ENCODE peak calls at places on chromosomes 12 and 14, in seven cellular contexts. V is MM.1S, M is tibial nerve, O is mesenchymal stem cell, L is lower lobe of right lung, T is IMR-90, R is lung. N is an unnamed sample. For H3K4me1, the result is how much of the 10 kb centered on the place peaks cover.

GRCh38 chr12:104360157-104360556 is 56.6 kb downstream of the EID3 start:
- DNase-seq in V (no peak), M (no peak), O (no peak), L (no peak), T (peak), R (no peak), N (no peak)

GRCh38 chr12:94429633-94430032 is 30.0 kb downstream of the CEP83 start:
- DNase-seq in V (peak), M (no peak), O (peak), L (no peak), T (no peak), R (no peak), N (no peak)

GRCh38 chr14:105093426-105094192 is 28.4 kb upstream of the GPR132 start:
- DNase-seq in V (no peak), M (no peak), O (peak), L (peak), T (peak), R (peak), N (no peak)

GRCh38 chr14:79011091-79011919 is 841.1 kb downstream of the NRXN3 start:
- DNase-seq in V (no peak), M (peak), O (peak), L (no peak), T (peak), R (no peak), N (no peak)

GRCh38 chr12:66241061-66242043 is 52.3 kb downstream of the IRAK3 start:
- DNase-seq in V (peak), M (no peak), O (peak), L (no peak), T (peak), R (no peak), N (no peak)

GRCh38 chr14:94571950-94572349 is 9.3 kb upstream of the SERPINA5 start:
- DNase-seq in V (no peak), M (no peak), O (no peak), L (no peak), T (peak), R (no peak), N (peak)

GRCh38 chr12:109377139-109377685 is 29.5 kb downstream of the MYO1H start:
- DNase-seq in V (no peak), M (no peak), O (no peak), L (no peak), T (no peak), R (no peak), N (no peak)

GRCh38 chr14:95522556-95522955 is 6.1 kb upstream of the SYNE3 start:
- DNase-seq in V (no peak), M (no peak), O (no peak), L (no peak), T (no peak), R (no peak), N (no peak)

GRCh38 chr14:103123128-103123633 is at the start of gene TNFAIP2:
- DNase-seq in V (no peak), M (no peak), O (peak), L (peak), T (no peak), R (peak), N (no peak)

GRCh38 chr12:6941786-6942185 is 1.8 kb upstream of the RNU7-1 start:
- DNase-seq in V (no peak), M (no peak), O (no peak), L (peak), T (no peak), R (no peak), N (no peak)

GRCh38 chr14:99936056-99936455 is 129.2 kb upstream of the EVL start:
- DNase-seq in V (no peak), M (no peak), O (no peak), L (no peak), T (peak), R (no peak), N (no peak)

GRCh38 chr14:102665665-102666064 is 73.2 kb downstream of the RCOR1 start:
- DNase-seq in V (no peak), M (no peak), O (no peak), L (no peak), T (no peak), R (no peak), N (no peak)

GRCh38 chr12:70150230-70150629 is 93.0 kb upstream of the CNOT2 start:
- DNase-seq in V (no peak), M (no peak), O (no peak), L (no peak), T (no peak), R (no peak), N (no peak)

GRCh38 chr14:102390486-102390885 is 27.7 kb downstream of the TECPR2 start:
- DNase-seq in V (no peak), M (no peak), O (no peak), L (no peak), T (peak), R (no peak), N (no peak)

GRCh38 chr12:106084048-106084671 is 54.6 kb downstream of the NUAK1 start:
- DNase-seq in V (no peak), M (no peak), O (peak), L (no peak), T (peak), R (no peak), N (no peak)

GRCh38 chr14:38554046-38554445 is 298.2 kb upstream of the CLEC14A start:
- DNase-seq in V (no peak), M (no peak), O (peak), L (no peak), T (peak), R (no peak), N (no peak)

GRCh38 chr14:77369280-77369679 is 7.6 kb downstream of the TMED8 start:
- DNase-seq in V (no peak), M (no peak), O (no peak), L (no peak), T (no peak), R (no peak), N (no peak)

GRCh38 chr12:56769868-56770267 is 6.7 kb downstream of the HSD17B6 start:
- DNase-seq in V (no peak), M (no peak), O (no peak), L (no peak), T (no peak), R (no peak), N (no peak)

GRCh38 chr14:20652996-20653975 is 11.8 kb upstream of the OR6S1 start:
- DNase-seq in V (no peak), M (no peak), O (peak), L (no peak), T (peak), R (no peak), N (no peak)

GRCh38 chr14:54690887-54691286 is 124.0 kb downstream of the SAMD4A start:
- DNase-seq in V (no peak), M (no peak), O (no peak), L (no peak), T (no peak), R (no peak), N (no peak)

GRCh38 chr14:68791078-68791983 is 1.5 kb downstream of the ZFP36L1 start:
- DNase-seq in V (no peak), M (no peak), O (peak), L (no peak), T (no peak), R (no peak), N (no peak)

GRCh38 chr14:36986407-36986806 is 186.0 kb downstream of the SLC25A21 start:
- DNase-seq in V (no peak), M (no peak), O (no peak), L (no peak), T (no peak), R (no peak), N (no peak)

GRCh38 chr14:70663707-70664179 is 22.0 kb downstream of the TTC9 start:
- DNase-seq in V (no peak), M (no peak), O (peak), L (no peak), T (peak), R (no peak), N (no peak)

GRCh38 chr12:42757735-42758134 is 168.2 kb upstream of the PRICKLE1 start:
- DNase-seq in V (no peak), M (no peak), O (no peak), L (no peak), T (no peak), R (no peak), N (no peak)

GRCh38 chr14:70442750-70443149 is 9.2 kb upstream of the ADAM21 start:
- DNase-seq in V (no peak), M (no peak), O (no peak), L (no peak), T (no peak), R (no peak), N (no peak)

GRCh38 chr12:122064780-122065588 is 13.6 kb upstream of the MLXIP start:
- DNase-seq in V (no peak), M (no peak), O (peak), L (no peak), T (peak), R (no peak), N (no peak)

GRCh38 chr14:104780513-104781030 is 15.0 kb downstream of the AKT1 start:
- DNase-seq in V (no peak), M (no peak), O (no peak), L (no peak), T (no peak), R (no peak), N (no peak)

GRCh38 chr14:72664651-72665050 is 229.2 kb downstream of the DPF3 start:
- DNase-seq in V (no peak), M (no peak), O (peak), L (no peak), T (no peak), R (no peak), N (no peak)

GRCh38 chr12:124877423-124877822 is 13.8 kb upstream of the SCARB1 start:
- DNase-seq in V (no peak), M (no peak), O (no peak), L (no peak), T (no peak), R (no peak), N (no peak)

GRCh38 chr12:124874188-124874587 is 10.5 kb upstream of the SCARB1 start:
- DNase-seq in V (no peak), M (no peak), O (no peak), L (no peak), T (no peak), R (no peak), N (no peak)

GRCh38 chr12:124874988-124875802 is 11.5 kb upstream of the SCARB1 start:
- DNase-seq in V (no peak), M (no peak), O (no peak), L (no peak), T (no peak), R (no peak), N (no peak)

GRCh38 chr12:124875803-124876132 is 12.1 kb upstream of the SCARB1 start:
- DNase-seq in V (no peak), M (no peak), O (no peak), L (no peak), T (no peak), R (no peak), N (no peak)

GRCh38 chr12:124876171-124876570 is 12.5 kb upstream of the SCARB1 start:
- DNase-seq in V (no peak), M (no peak), O (no peak), L (no peak), T (no peak), R (no peak), N (no peak)
- H3K4me1 ChIP-seq in V (under half), M (under half), O (under half), L (under half), T (under half), R (under half), N (under half)

GRCh38 chr12:22271036-22271435 is 63.5 kb downstream of the ST8SIA1 start:
- DNase-seq in V (no peak), M (no peak), O (peak), L (no peak), T (peak), R (no peak), N (no peak)

GRCh38 chr12:22275847-22276246 is 58.7 kb downstream of the ST8SIA1 start:
- DNase-seq in V (no peak), M (peak), O (peak), L (peak), T (peak), R (peak), N (peak)

GRCh38 chr12:22276313-22276712 is 58.2 kb downstream of the ST8SIA1 start:
- DNase-seq in V (no peak), M (no peak), O (no peak), L (no peak), T (no peak), R (no peak), N (no peak)

GRCh38 chr12:22268973-22269372 is 65.5 kb downstream of the ST8SIA1 start:
- DNase-seq in V (no peak), M (no peak), O (no peak), L (no peak), T (no peak), R (no peak), N (no peak)

DNA sequence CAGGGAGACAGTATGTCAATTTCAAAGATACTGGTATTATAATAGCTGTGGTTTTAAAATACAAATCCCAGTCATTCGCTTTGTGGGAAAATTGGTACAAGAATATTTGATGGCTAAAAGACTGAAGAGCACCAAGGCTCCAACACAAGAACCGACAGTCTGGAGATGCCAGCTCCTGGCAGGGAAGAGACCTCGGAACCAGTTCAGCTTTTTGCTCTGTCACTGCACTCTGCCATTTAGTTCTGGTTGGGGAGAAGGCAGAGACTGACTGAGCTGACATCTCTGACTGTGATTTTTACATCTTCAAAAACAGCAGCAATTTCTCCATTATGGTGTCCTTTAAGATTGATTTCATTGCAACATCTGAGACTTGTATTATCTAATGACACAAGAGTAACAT is 61.9 kb downstream of the ST8SIA1 start:
- DNase-seq in V (no peak), M (no peak), O (no peak), L (no peak), T (no peak), R (no peak), N (no peak)
- H3K4me3 ChIP-seq in V (no peak), M (no peak), O (no peak), L (no peak), T (no peak), R (no peak), N (no peak)

GRCh38 chr12:57899010-57899662 is 42.2 kb upstream of the ATP23 start:
- DNase-seq in V (peak), M (no peak), O (peak), L (no peak), T (peak), R (no peak), N (peak)

GRCh38 chr12:57896437-57897201 is 44.7 kb upstream of the ATP23 start:
- DNase-seq in V (peak), M (peak), O (peak), L (peak), T (peak), R (peak), N (peak)

GRCh38 chr12:57896139-57896436 is 45.3 kb upstream of the ATP23 start:
- DNase-seq in V (no peak), M (no peak), O (peak), L (no peak), T (no peak), R (no peak), N (no peak)

GRCh38 chr12:57898308-57898970 is 42.9 kb upstream of the ATP23 start:
- DNase-seq in V (peak), M (no peak), O (no peak), L (no peak), T (peak), R (no peak), N (no peak)

GRCh38 chr12:57897296-57897974 is 43.9 kb upstream of the ATP23 start:
- DNase-seq in V (no peak), M (no peak), O (no peak), L (no peak), T (no peak), R (no peak), N (no peak)
- H3K4me1 ChIP-seq in V (under half), M (half or more), O (under half), L (half or more), T (half or more), R (under half), N (half or more)

GRCh38 chr12:30105505-30105904 is 321.8 kb upstream of the TMTC1 start:
- DNase-seq in V (no peak), M (no peak), O (no peak), L (no peak), T (no peak), R (no peak), N (no peak)

GRCh38 chr12:30110505-30110904 is 326.8 kb upstream of the TMTC1 start:
- DNase-seq in V (no peak), M (no peak), O (no peak), L (no peak), T (no peak), R (no peak), N (no peak)

GRCh38 chr12:30110970-30111586 is 327.3 kb upstream of the TMTC1 start:
- DNase-seq in V (no peak), M (no peak), O (peak), L (no peak), T (peak), R (no peak), N (no peak)

GRCh38 chr12:30108666-30109065 is 324.9 kb upstream of the TMTC1 start:
- DNase-seq in V (no peak), M (no peak), O (no peak), L (no peak), T (no peak), R (no peak), N (no peak)

GRCh38 chr12:30106204-30106603 is 322.5 kb upstream of the TMTC1 start:
- DNase-seq in V (no peak), M (no peak), O (no peak), L (no peak), T (no peak), R (no peak), N (no peak)
- H3K4me3 ChIP-seq in V (no peak), M (no peak), O (no peak), L (no peak), T (no peak), R (no peak), N (no peak)

GRCh38 chr12:84740602-84741001 is 172.0 kb downstream of the SLC6A15 start:
- DNase-seq in V (no peak), M (no peak), O (no peak), L (no peak), T (no peak), R (no peak), N (no peak)

GRCh38 chr12:84732941-84733340 is 179.7 kb downstream of the SLC6A15 start:
- DNase-seq in V (no peak), M (no peak), O (no peak), L (no peak), T (no peak), R (no peak), N (no peak)

GRCh38 chr12:84741727-84742126 is 170.9 kb downstream of the SLC6A15 start:
- DNase-seq in V (no peak), M (no peak), O (no peak), L (no peak), T (no peak), R (no peak), N (no peak)

GRCh38 chr12:84738481-84738972 is 174.1 kb downstream of the SLC6A15 start:
- DNase-seq in V (no peak), M (no peak), O (peak), L (no peak), T (peak), R (no peak), N (peak)
- H3K4me1 ChIP-seq in V (under half), M (under half), O (under half), L (under half), T (under half), R (under half), N (under half)

DNA sequence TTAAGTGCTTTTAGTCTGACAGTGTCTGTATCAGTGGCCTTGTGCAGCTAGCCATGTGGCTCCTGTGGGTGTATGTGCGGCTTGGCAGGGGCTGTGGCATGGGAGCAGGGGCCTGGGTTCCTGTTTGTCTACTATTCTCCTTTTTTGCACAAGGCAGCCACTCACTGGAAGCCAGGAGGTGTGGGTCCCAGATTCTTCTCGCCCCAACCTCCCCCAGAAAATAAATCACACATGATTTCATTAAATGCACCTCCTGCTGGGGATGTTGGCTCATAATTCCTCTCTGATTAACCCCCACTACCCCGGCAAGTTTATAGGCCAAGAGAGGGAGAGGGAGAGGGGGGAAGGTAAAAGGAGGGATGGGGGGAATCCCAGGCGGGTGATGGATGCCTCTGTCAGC is 17.6 kb downstream of the CALCOCO1 start:
- DNase-seq in V (no peak), M (no peak), O (no peak), L (no peak), T (no peak), R (no peak), N (no peak)
- H3K4me3 ChIP-seq in V (no peak), M (no peak), O (no peak), L (no peak), T (no peak), R (no peak), N (no peak)

DNA sequence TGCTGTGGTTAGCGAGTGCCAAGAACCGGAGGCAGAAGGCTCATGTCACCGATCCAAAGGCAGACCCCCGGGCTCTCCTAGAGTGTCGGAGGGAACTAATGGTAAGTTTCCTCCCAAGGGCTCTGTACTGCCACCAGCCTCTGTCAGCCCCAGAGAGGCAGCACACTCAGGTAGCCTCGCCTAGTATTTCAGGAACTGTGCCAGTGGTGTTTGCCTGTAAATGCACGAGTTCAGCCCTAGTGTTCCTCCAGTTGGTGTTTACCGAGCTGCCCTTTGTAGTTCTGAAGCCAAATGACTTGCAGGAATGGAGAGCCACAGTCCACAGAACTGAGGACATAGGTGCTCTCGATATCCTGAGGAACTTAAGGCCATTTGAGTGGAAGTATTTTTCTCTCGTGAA is 72.6 kb downstream of the ESR2 start:
- DNase-seq in V (no peak), M (no peak), O (no peak), L (no peak), T (no peak), R (no peak), N (no peak)
- H3K4me1 ChIP-seq in V (under half), M (under half), O (under half), L (under half), T (under half), R (under half), N (under half)

DNA sequence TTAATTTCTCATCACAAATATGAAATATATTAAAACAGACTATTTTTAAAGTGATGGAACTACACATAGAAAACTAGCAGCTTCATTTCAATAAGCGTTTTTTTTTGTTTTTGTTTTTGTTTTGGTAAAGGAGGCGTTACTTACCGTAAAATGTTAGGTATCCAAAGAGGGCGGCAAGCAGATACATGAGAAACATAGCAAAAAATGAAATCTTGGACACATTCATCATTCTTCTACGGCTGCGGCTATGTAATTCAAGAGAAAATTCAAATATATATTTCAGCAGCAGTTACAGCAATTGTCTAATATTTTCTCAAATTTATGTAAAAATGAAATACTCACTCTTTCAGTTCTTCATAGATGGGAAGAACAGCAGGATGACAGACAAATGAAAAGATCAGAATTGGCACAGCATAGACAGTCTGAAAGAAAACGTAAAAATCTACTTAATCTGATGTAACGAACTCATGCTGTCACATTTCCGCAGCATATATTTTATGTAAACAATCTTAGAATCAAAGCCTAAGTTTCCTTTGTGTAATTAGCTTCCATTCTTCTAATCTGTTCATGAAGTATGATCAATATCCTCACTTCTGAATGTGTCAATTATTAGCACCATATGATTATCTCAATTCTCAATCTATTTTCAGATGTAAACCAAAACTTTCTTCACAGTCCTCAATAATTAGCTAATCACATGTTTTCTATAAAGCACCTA is 8.8 kb downstream of the SLC38A2 start:
- DNase-seq in V (no peak), M (no peak), O (no peak), L (no peak), T (no peak), R (no peak), N (no peak)
- H3K4me3 ChIP-seq in V (no peak), M (no peak), O (peak), L (no peak), T (no peak), R (no peak), N (peak)

GRCh38 chr12:81206425-81206824 is 128.5 kb downstream of the ACSS3 start:
- DNase-seq in V (no peak), M (no peak), O (no peak), L (no peak), T (no peak), R (no peak), N (no peak)
- H3K4me1 ChIP-seq in V (under half), M (under half), O (under half), L (under half), T (under half), R (under half), N (under half)